ENCODE peak calls at places on chromosome X, in seven cellular contexts. Q, K, Y, G, R, N and H are unnamed samples.

GRCh38 chrX:47854474-47854873 is 17.8 kb downstream of the ZNF81 start:
- DNase-seq in K (no peak), N (no peak), G (peak), Y (peak), Q (no peak), R (no peak), H (no peak)

GRCh38 chrX:36431819-36432218 is 512.3 kb downstream of the CFAP47 start:
- DNase-seq in Q (no peak), G (no peak), K (no peak), Y (peak), N (no peak), R (no peak), H (no peak)

GRCh38 chrX:150693782-150694574 is 782 bp downstream of the MTMR1 start:
- DNase-seq in G (no peak), N (peak), Y (peak), Q (peak), R (peak), K (peak), H (peak)

GRCh38 chrX:107154787-107155620 is 36.4 kb upstream of the RBM41 start:
- DNase-seq in G (no peak), K (no peak), N (no peak), Y (peak), R (peak), Q (no peak), H (no peak)

GRCh38 chrX:21972721-21973120 is 32.2 kb downstream of the SMS start:
- DNase-seq in R (peak), Y (peak), N (peak), Q (no peak), K (no peak), G (no peak), H (no peak)

GRCh38 chrX:16240231-16240905 is 73.1 kb downstream of the MAGEB17 start:
- DNase-seq in Y (no peak), K (no peak), Q (no peak), N (no peak), R (no peak), G (no peak), H (no peak)

GRCh38 chrX:150731795-150732194 is 38.6 kb downstream of the MTMR1 start:
- DNase-seq in G (no peak), R (no peak), N (no peak), Y (peak), Q (no peak), K (no peak), H (no peak)

GRCh38 chrX:154793084-154793483 is 12.2 kb downstream of the MPP1 start:
- DNase-seq in Q (no peak), R (no peak), G (no peak), N (no peak), Y (no peak), K (no peak), H (no peak)

GRCh38 chrX:39728852-39729587 is 368.7 kb downstream of the BCOR start:
- DNase-seq in Q (no peak), N (no peak), G (no peak), R (no peak), Y (no peak), K (no peak), H (no peak)

GRCh38 chrX:789096-789495 is 158.5 kb downstream of the SHOX start:
- DNase-seq in Q (no peak), R (no peak), K (no peak), Y (no peak), N (no peak), G (no peak), H (no peak)

GRCh38 chrX:17474892-17475291 is 99.9 kb downstream of the NHS start:
- DNase-seq in R (no peak), K (no peak), G (no peak), Q (no peak), N (no peak), Y (peak), H (no peak)

GRCh38 chrX:155026420-155026726 is 271 bp upstream of the FUNDC2 start:
- DNase-seq in Q (no peak), N (no peak), G (no peak), K (no peak), R (no peak), Y (no peak), H (no peak)

GRCh38 chrX:132043977-132044376 is 20.9 kb downstream of the STK26 start:
- DNase-seq in N (no peak), K (no peak), Q (no peak), R (no peak), G (no peak), Y (no peak), H (no peak)

GRCh38 chrX:151703487-151703886 is 8.2 kb downstream of the PRRG3 start:
- DNase-seq in G (peak), N (no peak), K (no peak), Q (no peak), Y (no peak), R (no peak), H (no peak)

GRCh38 chrX:4397471-4397870 is 684.0 kb upstream of the PRKX start:
- DNase-seq in Q (no peak), R (no peak), K (no peak), N (no peak), G (no peak), Y (no peak), H (no peak)

GRCh38 chrX:2967998-2968909 is 38.1 kb upstream of the ARSH start:
- DNase-seq in R (no peak), G (peak), Q (peak), Y (peak), N (no peak), K (no peak), H (no peak)

GRCh38 chrX:154748712-154749339 is 2.1 kb downstream of the GAB3 start:
- DNase-seq in K (peak), Q (peak), N (peak), G (no peak), R (peak), Y (peak), H (peak)

GRCh38 chrX:97372006-97372766 is 488.5 kb downstream of the RPA4 start:
- DNase-seq in R (no peak), N (no peak), Q (no peak), G (no peak), K (no peak), Y (no peak), H (no peak)

GRCh38 chrX:39196192-39197102 is 395.2 kb downstream of the MID1IP1 start:
- DNase-seq in Q (no peak), N (no peak), R (peak), Y (peak), G (no peak), K (peak), H (peak)

GRCh38 chrX:50111762-50112161 is 89.0 kb downstream of the AKAP4 start:
- DNase-seq in K (no peak), G (no peak), Q (no peak), R (no peak), Y (no peak), N (no peak), H (no peak)

GRCh38 chrX:140710710-140711109 is 1.2 kb downstream of the LINC00632 start:
- DNase-seq in N (no peak), R (no peak), K (no peak), Q (peak), G (no peak), Y (peak), H (no peak)